ENCODE peak calls at places on chromosomes 2 and 18, in four cellular contexts. M is H1, Y is HepG2, J is GM12878. H is an unnamed sample.

GRCh38 chr18:59628995-59629394 is 68.2 kb downstream of the CCBE1 start:
- DNase-seq in Y (no peak), M (no peak), J (no peak), H (no peak)

GRCh38 chr2:239834143-239834542 is 191.0 kb downstream of the NDUFA10 start:
- DNase-seq in M (peak; percentile 35), J (no peak), Y (no peak), H (no peak)

GRCh38 chr2:71756280-71756906 is 303.0 kb downstream of the DYSF start:
- DNase-seq in Y (no peak), M (no peak), J (no peak), H (no peak)

GRCh38 chr2:16285813-16286510 is 345.6 kb downstream of the MYCN start:
- DNase-seq in Y (no peak), J (no peak), M (no peak), H (no peak)

GRCh38 chr18:48022531-48023330 is 92.3 kb upstream of the SMAD2 start:
- DNase-seq in J (peak; percentile 12), Y (peak; percentile 59), M (no peak), H (peak; percentile 39)

GRCh38 chr2:37376421-37377186 is 32.2 kb downstream of the QPCT start:
- DNase-seq in M (peak; percentile 7), J (peak; percentile 78), Y (no peak), H (no peak)

GRCh38 chr2:241498115-241499070 is 10.0 kb downstream of the STK25 start:
- DNase-seq in M (no peak), J (no peak), Y (no peak), H (no peak)

GRCh38 chr2:183267148-183267827 is 143.0 kb downstream of the NUP35 start:
- DNase-seq in Y (no peak), J (peak; percentile 7), M (no peak), H (no peak)

GRCh38 chr2:104430892-104431291 is 423.0 kb upstream of the POU3F3 start:
- DNase-seq in J (no peak), M (no peak), Y (no peak), H (no peak)

GRCh38 chr2:104432972-104433371 is 420.9 kb upstream of the POU3F3 start:
- DNase-seq in M (no peak), Y (no peak), J (no peak), H (no peak)

GRCh38 chr2:104431701-104432121 is 422.2 kb upstream of the POU3F3 start:
- DNase-seq in M (no peak), J (no peak), Y (no peak), H (no peak)

GRCh38 chr2:104432401-104432800 is 421.5 kb upstream of the POU3F3 start:
- DNase-seq in J (no peak), M (no peak), Y (no peak), H (no peak)

GRCh38 chr2:104429978-104430740 is 423.8 kb upstream of the POU3F3 start:
- DNase-seq in M (no peak), J (no peak), Y (no peak), H (no peak)
- H3K4me1 ChIP-seq in M (peaks cover 3% of the 10 kb centered on the region), J (no peaks in the 10 kb centered on the region), Y (peaks cover 7% of the 10 kb centered on the region), H (no peaks in the 10 kb centered on the region)

DNA sequence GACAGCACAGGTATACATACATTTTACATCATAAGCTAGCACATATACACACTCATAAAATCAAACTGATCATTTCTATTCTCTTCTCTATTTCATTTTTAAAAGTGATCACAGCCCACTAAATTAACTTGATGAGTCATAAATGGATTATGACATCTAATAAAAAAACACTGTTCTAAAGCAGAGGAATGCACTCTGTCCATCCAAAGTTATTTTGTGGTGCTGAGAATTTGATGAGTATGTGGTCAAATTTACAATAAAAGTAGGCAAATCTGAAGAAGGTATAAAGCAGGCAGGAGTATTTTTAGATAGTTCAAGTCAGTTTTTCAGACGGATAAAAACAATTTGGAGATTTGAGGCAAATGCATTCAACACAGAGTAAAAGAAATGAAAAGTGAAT is 104.4 kb downstream of the NOL4 start:
- DNase-seq in Y (no peak), M (no peak), J (no peak), H (no peak)
- H3K4me3 ChIP-seq in Y (no peak overlapping the region), M (no peak overlapping the region), J (no peak overlapping the region), H (no peak overlapping the region)

GRCh38 chr2:168700615-168701245 is 101.7 kb upstream of the NOSTRIN start:
- DNase-seq in Y (no peak), M (no peak), J (no peak), H (no peak)
- TF ChIP-seq SUZ12 in Y (no peak), M (no peak), J (no peak), H (no peak)

DNA sequence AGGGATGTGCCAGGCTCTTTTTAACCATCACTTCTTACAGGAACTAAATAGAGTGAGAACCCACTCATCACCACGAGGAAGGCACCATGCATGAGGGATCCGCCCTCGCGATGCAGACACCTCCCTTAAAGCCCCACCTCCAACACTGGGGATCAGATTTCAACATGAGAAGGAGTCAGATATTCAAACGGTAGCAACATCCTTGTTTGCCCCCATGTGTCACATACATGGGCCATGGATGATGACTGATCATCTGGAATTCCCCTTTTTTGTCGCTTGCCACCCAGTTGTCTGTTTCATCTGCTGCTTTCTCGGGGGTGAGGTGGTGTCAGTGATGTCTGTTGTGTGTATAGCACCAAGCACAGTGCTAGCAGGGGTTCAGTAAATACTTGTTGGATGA is 57.9 kb downstream of the NCK2 start:
- DNase-seq in M (no peak), Y (no peak), J (peak; percentile 74), H (no peak)
- H3K4me1 ChIP-seq in M (peaks cover 12% of the 10 kb centered on the region), Y (peaks cover 31% of the 10 kb centered on the region), J (peaks cover 69% of the 10 kb centered on the region), H (peaks cover 3% of the 10 kb centered on the region)

GRCh38 chr2:218858671-218859555 is 692 bp upstream of the WNT6 start:
- DNase-seq in M (peak; percentile 74), J (no peak), Y (no peak), H (no peak)
- H3K4me3 ChIP-seq in M (peak overlapping the region; percentile 56), J (no peak overlapping the region), Y (peak overlapping the region; percentile 18), H (peak overlapping the region; percentile 31)

GRCh38 chr2:174477772-174478171 is 9.1 kb downstream of the GPR155 start:
- DNase-seq in J (no peak), M (no peak), Y (no peak), H (no peak)

GRCh38 chr2:174473796-174474195 is 13.0 kb downstream of the GPR155 start:
- DNase-seq in Y (no peak), M (no peak), J (no peak), H (no peak)
- TF ChIP-seq SUZ12 in Y (no peak), M (no peak), J (no peak), H (no peak)

GRCh38 chr18:46555724-46556123 is 101.3 kb downstream of the LOXHD1 start:
- DNase-seq in J (no peak), Y (peak; percentile 38), M (peak; percentile 76), H (no peak)
- H3K4me1 ChIP-seq in J (no peaks in the 10 kb centered on the region), Y (no peaks in the 10 kb centered on the region), M (peaks cover 3% of the 10 kb centered on the region), H (no peaks in the 10 kb centered on the region)

GRCh38 chr2:220646424-220646823 is 925.7 kb downstream of the EPHA4 start:
- DNase-seq in Y (no peak), J (no peak), M (no peak), H (no peak)

DNA sequence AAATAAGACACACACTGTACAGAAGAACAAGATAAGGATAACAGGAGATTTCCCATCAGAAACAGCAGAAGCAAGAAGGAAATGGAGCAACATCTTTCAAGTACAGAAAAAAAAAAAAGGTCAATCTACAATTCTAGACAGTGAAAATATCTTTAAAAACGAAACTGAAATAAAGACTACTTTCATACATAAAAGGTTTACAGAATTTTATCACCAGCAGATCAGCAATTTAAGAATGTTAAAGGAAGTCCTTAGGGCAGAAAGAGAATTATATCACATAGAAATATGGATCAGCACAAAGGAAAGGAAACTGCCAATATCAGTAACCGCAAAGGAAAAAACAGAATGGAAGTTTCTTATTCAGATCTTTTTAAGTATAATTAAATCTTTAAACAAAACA is 931.0 kb downstream of the EPHA4 start:
- DNase-seq in M (no peak), J (no peak), Y (no peak), H (no peak)
- H3K4me3 ChIP-seq in M (no peak overlapping the region), J (no peak overlapping the region), Y (no peak overlapping the region), H (no peak overlapping the region)

H was measured in NT2/D1.